ENCODE peak calls at places on chromosomes 12 and 14, in seven cellular contexts. I is HFFc6; F is NCI-H2081; X is stimulated activated CD4-positive, alpha-beta T cell treated with anti-CD3 and anti-CD28 coated beads, TNF-alpha, amount 100 ng/mL, for 1 hour; P is M059J; W is smooth muscle cell of the brain vasculature; B is type B pancreatic cell. M is an unnamed sample.

GRCh38 chr14:23302290-23303225 is at the start of gene PPP1R3E:
- DNase-seq in I (no peak), F (peak), X (peak), P (peak), W (no peak), B (no peak), M (peak)

GRCh38 chr14:60642790-60643397 is 6.4 kb downstream of the SIX1 start:
- DNase-seq in I (no peak), F (no peak), X (no peak), P (no peak), W (no peak), B (no peak), M (no peak)

GRCh38 chr14:55265197-55265596 is 6.0 kb upstream of the FBXO34 start:
- DNase-seq in I (no peak), F (no peak), X (no peak), P (peak), W (no peak), B (no peak), M (no peak)

GRCh38 chr12:31000751-31001150 is 72.9 kb upstream of the DDX11 start:
- DNase-seq in I (peak), F (no peak), X (no peak), P (peak), W (no peak), B (no peak), M (peak)

GRCh38 chr12:6965714-6966113 is 4.8 kb downstream of the PHB2 start:
- DNase-seq in I (no peak), F (no peak), X (no peak), P (no peak), W (no peak), B (no peak), M (no peak)

GRCh38 chr14:104999361-104999760 is 13.8 kb downstream of the CLBA1 start:
- DNase-seq in I (no peak), F (peak), X (no peak), P (no peak), W (no peak), B (no peak), M (no peak)

GRCh38 chr14:68466491-68466977 is 326.3 kb downstream of the ZFP36L1 start:
- DNase-seq in I (peak), F (no peak), X (no peak), P (peak), W (no peak), B (no peak), M (peak)

GRCh38 chr14:29144598-29144997 is 378.0 kb downstream of the FOXG1 start:
- DNase-seq in I (peak), F (no peak), X (no peak), P (peak), W (peak), B (no peak), M (peak)

GRCh38 chr14:29846339-29847129 is 81.1 kb downstream of the PRKD1 start:
- DNase-seq in I (no peak), F (no peak), X (no peak), P (peak), W (no peak), B (no peak), M (no peak)

GRCh38 chr12:65619018-65619417 is 205.3 kb upstream of the HMGA2 start:
- DNase-seq in I (no peak), F (no peak), X (no peak), P (no peak), W (no peak), B (no peak), M (no peak)

GRCh38 chr14:101595887-101596721 is 34.8 kb downstream of the DIO3 start:
- DNase-seq in I (no peak), F (no peak), X (peak), P (no peak), W (no peak), B (no peak), M (peak)

GRCh38 chr14:106694638-106695393 is 1168.4 kb downstream of the TMEM121 start:
- DNase-seq in I (no peak), F (no peak), X (peak), P (no peak), W (no peak), B (no peak), M (no peak)

GRCh38 chr12:93191956-93192355 is 185.8 kb upstream of the NUDT4 start:
- DNase-seq in I (peak), F (no peak), X (no peak), P (peak), W (no peak), B (no peak), M (no peak)